ENCODE peak calls at places on chromosomes 11 and 22, in nine cellular contexts. One of them, this sample, is unnamed.

GRCh38 chr11:72686639-72687215 is 12.5 kb upstream of the PDE2A start:
- DNase-seq in activated CD8-positive, alpha-beta memory T cell treated with anti-CD3 and anti-CD28 coated beads for 24 hours: no peak
- DNase-seq in T-helper 2 cell: no peak
- DNase-seq in stimulated activated naive CD8-positive, alpha-beta T cell treated with anti-CD3 and anti-CD28 coated beads, Interleukin-15, Interleukin-2, amounts not matched to agents 100 U/mL and 50 U/mL, for 24 hours: no peak
- DNase-seq in H9: no peak
- DNase-seq in K562: no peak
- DNase-seq in stomach: no peak
- DNase-seq in choroid plexus epithelial cell: peak
- DNase-seq in myocyte: no peak
- DNase-seq in this sample: peak

GRCh38 chr11:7672276-7672959 is 882 bp downstream of the CYB5R2 start:
- DNase-seq in stimulated activated naive CD8-positive, alpha-beta T cell treated with anti-CD3 and anti-CD28 coated beads, Interleukin-15, Interleukin-2, amounts not matched to agents 100 U/mL and 50 U/mL, for 24 hours: no peak
- DNase-seq in T-helper 2 cell: no peak
- DNase-seq in choroid plexus epithelial cell: no peak
- DNase-seq in activated CD8-positive, alpha-beta memory T cell treated with anti-CD3 and anti-CD28 coated beads for 24 hours: no peak
- DNase-seq in K562: no peak
- DNase-seq in H9: no peak
- DNase-seq in stomach: no peak
- DNase-seq in myocyte: no peak
- DNase-seq in this sample: no peak

GRCh38 chr11:126997196-126997595 is 3.4 kb downstream of the KIRREL3 start:
- DNase-seq in stomach: no peak
- DNase-seq in K562: no peak
- DNase-seq in H9: no peak
- DNase-seq in choroid plexus epithelial cell: no peak
- DNase-seq in myocyte: peak
- DNase-seq in T-helper 2 cell: no peak
- DNase-seq in stimulated activated naive CD8-positive, alpha-beta T cell treated with anti-CD3 and anti-CD28 coated beads, Interleukin-15, Interleukin-2, amounts not matched to agents 100 U/mL and 50 U/mL, for 24 hours: no peak
- DNase-seq in activated CD8-positive, alpha-beta memory T cell treated with anti-CD3 and anti-CD28 coated beads for 24 hours: no peak
- DNase-seq in this sample: no peak

GRCh38 chr11:69499946-69500284 is 18.5 kb downstream of the LINC01488 start:
- DNase-seq in T-helper 2 cell: no peak
- DNase-seq in stomach: no peak
- DNase-seq in stimulated activated naive CD8-positive, alpha-beta T cell treated with anti-CD3 and anti-CD28 coated beads, Interleukin-15, Interleukin-2, amounts not matched to agents 100 U/mL and 50 U/mL, for 24 hours: no peak
- DNase-seq in myocyte: no peak
- DNase-seq in H9: no peak
- DNase-seq in choroid plexus epithelial cell: no peak
- DNase-seq in K562: no peak
- DNase-seq in activated CD8-positive, alpha-beta memory T cell treated with anti-CD3 and anti-CD28 coated beads for 24 hours: no peak
- DNase-seq in this sample: no peak

GRCh38 chr11:62410972-62411371 is 7.9 kb upstream of the SCGB1A1 start:
- DNase-seq in K562: no peak
- DNase-seq in stomach: no peak
- DNase-seq in T-helper 2 cell: no peak
- DNase-seq in H9: no peak
- DNase-seq in myocyte: no peak
- DNase-seq in stimulated activated naive CD8-positive, alpha-beta T cell treated with anti-CD3 and anti-CD28 coated beads, Interleukin-15, Interleukin-2, amounts not matched to agents 100 U/mL and 50 U/mL, for 24 hours: no peak
- DNase-seq in choroid plexus epithelial cell: no peak
- DNase-seq in activated CD8-positive, alpha-beta memory T cell treated with anti-CD3 and anti-CD28 coated beads for 24 hours: no peak
- DNase-seq in this sample: no peak

GRCh38 chr22:48254311-48254873 is 1491.9 kb downstream of the TBC1D22A start:
- DNase-seq in stomach: no peak
- DNase-seq in activated CD8-positive, alpha-beta memory T cell treated with anti-CD3 and anti-CD28 coated beads for 24 hours: no peak
- DNase-seq in H9: no peak
- DNase-seq in stimulated activated naive CD8-positive, alpha-beta T cell treated with anti-CD3 and anti-CD28 coated beads, Interleukin-15, Interleukin-2, amounts not matched to agents 100 U/mL and 50 U/mL, for 24 hours: no peak
- DNase-seq in K562: no peak
- DNase-seq in choroid plexus epithelial cell: no peak
- DNase-seq in myocyte: no peak
- DNase-seq in T-helper 2 cell: no peak
- DNase-seq in this sample: no peak

GRCh38 chr11:11582261-11582701 is 39.5 kb downstream of the GALNT18 start:
- DNase-seq in stimulated activated naive CD8-positive, alpha-beta T cell treated with anti-CD3 and anti-CD28 coated beads, Interleukin-15, Interleukin-2, amounts not matched to agents 100 U/mL and 50 U/mL, for 24 hours: no peak
- DNase-seq in K562: no peak
- DNase-seq in choroid plexus epithelial cell: no peak
- DNase-seq in T-helper 2 cell: no peak
- DNase-seq in H9: peak
- DNase-seq in myocyte: no peak
- DNase-seq in activated CD8-positive, alpha-beta memory T cell treated with anti-CD3 and anti-CD28 coated beads for 24 hours: no peak
- DNase-seq in stomach: no peak
- DNase-seq in this sample: no peak

GRCh38 chr22:33975841-33976240 is 55.6 kb upstream of the LARGE1 start:
- DNase-seq in activated CD8-positive, alpha-beta memory T cell treated with anti-CD3 and anti-CD28 coated beads for 24 hours: no peak
- DNase-seq in stomach: no peak
- DNase-seq in myocyte: no peak
- DNase-seq in H9: no peak
- DNase-seq in choroid plexus epithelial cell: no peak
- DNase-seq in stimulated activated naive CD8-positive, alpha-beta T cell treated with anti-CD3 and anti-CD28 coated beads, Interleukin-15, Interleukin-2, amounts not matched to agents 100 U/mL and 50 U/mL, for 24 hours: no peak
- DNase-seq in T-helper 2 cell: no peak
- DNase-seq in K562: no peak
- DNase-seq in this sample: no peak

GRCh38 chr22:30606455-30607299 is at the start of gene TCN2:
- DNase-seq in T-helper 2 cell: no peak
- DNase-seq in stomach: peak
- DNase-seq in activated CD8-positive, alpha-beta memory T cell treated with anti-CD3 and anti-CD28 coated beads for 24 hours: peak
- DNase-seq in H9: peak
- DNase-seq in K562: peak
- DNase-seq in stimulated activated naive CD8-positive, alpha-beta T cell treated with anti-CD3 and anti-CD28 coated beads, Interleukin-15, Interleukin-2, amounts not matched to agents 100 U/mL and 50 U/mL, for 24 hours: peak
- DNase-seq in myocyte: peak
- DNase-seq in choroid plexus epithelial cell: peak
- DNase-seq in this sample: peak

GRCh38 chr22:39175127-39176066 is 22.9 kb upstream of the CBX7 start:
- DNase-seq in choroid plexus epithelial cell: peak
- DNase-seq in K562: no peak
- DNase-seq in myocyte: peak
- DNase-seq in H9: peak
- DNase-seq in T-helper 2 cell: no peak
- DNase-seq in stomach: no peak
- DNase-seq in stimulated activated naive CD8-positive, alpha-beta T cell treated with anti-CD3 and anti-CD28 coated beads, Interleukin-15, Interleukin-2, amounts not matched to agents 100 U/mL and 50 U/mL, for 24 hours: no peak
- DNase-seq in activated CD8-positive, alpha-beta memory T cell treated with anti-CD3 and anti-CD28 coated beads for 24 hours: peak
- DNase-seq in this sample: no peak

GRCh38 chr22:20439556-20439927 is 1.9 kb upstream of the SCARF2 start:
- DNase-seq in myocyte: no peak
- DNase-seq in stimulated activated naive CD8-positive, alpha-beta T cell treated with anti-CD3 and anti-CD28 coated beads, Interleukin-15, Interleukin-2, amounts not matched to agents 100 U/mL and 50 U/mL, for 24 hours: no peak
- DNase-seq in stomach: no peak
- DNase-seq in H9: no peak
- DNase-seq in activated CD8-positive, alpha-beta memory T cell treated with anti-CD3 and anti-CD28 coated beads for 24 hours: no peak
- DNase-seq in T-helper 2 cell: no peak
- DNase-seq in K562: no peak
- DNase-seq in choroid plexus epithelial cell: no peak
- DNase-seq in this sample: no peak

GRCh38 chr11:69325446-69325845 is 31.5 kb downstream of the MYEOV start:
- DNase-seq in stomach: peak
- DNase-seq in K562: no peak
- DNase-seq in activated CD8-positive, alpha-beta memory T cell treated with anti-CD3 and anti-CD28 coated beads for 24 hours: no peak
- DNase-seq in stimulated activated naive CD8-positive, alpha-beta T cell treated with anti-CD3 and anti-CD28 coated beads, Interleukin-15, Interleukin-2, amounts not matched to agents 100 U/mL and 50 U/mL, for 24 hours: no peak
- DNase-seq in choroid plexus epithelial cell: no peak
- DNase-seq in myocyte: no peak
- DNase-seq in T-helper 2 cell: no peak
- DNase-seq in H9: peak
- DNase-seq in this sample: no peak

GRCh38 chr22:17091851-17092250 is 7.1 kb downstream of the IL17RA start:
- DNase-seq in stimulated activated naive CD8-positive, alpha-beta T cell treated with anti-CD3 and anti-CD28 coated beads, Interleukin-15, Interleukin-2, amounts not matched to agents 100 U/mL and 50 U/mL, for 24 hours: no peak
- DNase-seq in choroid plexus epithelial cell: no peak
- DNase-seq in T-helper 2 cell: no peak
- DNase-seq in activated CD8-positive, alpha-beta memory T cell treated with anti-CD3 and anti-CD28 coated beads for 24 hours: no peak
- DNase-seq in H9: no peak
- DNase-seq in stomach: peak
- DNase-seq in myocyte: no peak
- DNase-seq in K562: no peak
- DNase-seq in this sample: no peak

GRCh38 chr22:48139776-48140175 is 1377.3 kb downstream of the TBC1D22A start:
- DNase-seq in myocyte: no peak
- DNase-seq in stimulated activated naive CD8-positive, alpha-beta T cell treated with anti-CD3 and anti-CD28 coated beads, Interleukin-15, Interleukin-2, amounts not matched to agents 100 U/mL and 50 U/mL, for 24 hours: no peak
- DNase-seq in K562: no peak
- DNase-seq in choroid plexus epithelial cell: no peak
- DNase-seq in H9: no peak
- DNase-seq in T-helper 2 cell: no peak
- DNase-seq in stomach: no peak
- DNase-seq in activated CD8-positive, alpha-beta memory T cell treated with anti-CD3 and anti-CD28 coated beads for 24 hours: no peak
- DNase-seq in this sample: no peak

GRCh38 chr11:20874358-20874757 is 205.0 kb downstream of the NELL1 start:
- DNase-seq in choroid plexus epithelial cell: no peak
- DNase-seq in H9: no peak
- DNase-seq in stomach: no peak
- DNase-seq in stimulated activated naive CD8-positive, alpha-beta T cell treated with anti-CD3 and anti-CD28 coated beads, Interleukin-15, Interleukin-2, amounts not matched to agents 100 U/mL and 50 U/mL, for 24 hours: no peak
- DNase-seq in T-helper 2 cell: no peak
- DNase-seq in myocyte: no peak
- DNase-seq in activated CD8-positive, alpha-beta memory T cell treated with anti-CD3 and anti-CD28 coated beads for 24 hours: no peak
- DNase-seq in K562: no peak
- DNase-seq in this sample: no peak

GRCh38 chr11:95788921-95789505 is 569 bp downstream of the FAM76B start:
- DNase-seq in H9: peak
- DNase-seq in T-helper 2 cell: no peak
- DNase-seq in stomach: no peak
- DNase-seq in K562: peak
- DNase-seq in activated CD8-positive, alpha-beta memory T cell treated with anti-CD3 and anti-CD28 coated beads for 24 hours: no peak
- DNase-seq in choroid plexus epithelial cell: peak
- DNase-seq in myocyte: peak
- DNase-seq in stimulated activated naive CD8-positive, alpha-beta T cell treated with anti-CD3 and anti-CD28 coated beads, Interleukin-15, Interleukin-2, amounts not matched to agents 100 U/mL and 50 U/mL, for 24 hours: peak
- DNase-seq in this sample: peak

This sample was measured in fibroblast of villous mesenchyme.